ENCODE peak calls at places on chromosomes 5 and 9, in nine cellular contexts. One of them, this sample, is unnamed.

GRCh38 chr9:115400801-115401200 is 282.8 kb upstream of the TNC start:
- DNase-seq in K562: no peak
- DNase-seq in IMR-90: peak; percentile 74
- DNase-seq in adrenal gland: no peak
- DNase-seq in A549: no peak
- DNase-seq in lower leg skin: no peak
- DNase-seq in heart left ventricle: no peak
- DNase-seq in ovary: no peak
- DNase-seq in spleen: no peak
- DNase-seq in this sample: no peak

GRCh38 chr5:124377386-124377785 is 369.1 kb downstream of the ZNF608 start:
- DNase-seq in K562: no peak
- DNase-seq in IMR-90: no peak
- DNase-seq in adrenal gland: no peak
- DNase-seq in A549: no peak
- DNase-seq in lower leg skin: no peak
- DNase-seq in heart left ventricle: no peak
- DNase-seq in ovary: no peak
- DNase-seq in spleen: no peak
- DNase-seq in this sample: no peak

GRCh38 chr9:35842020-35842745 is 13.2 kb downstream of the TMEM8B start:
- DNase-seq in K562: no peak
- DNase-seq in IMR-90: no peak
- DNase-seq in adrenal gland: no peak
- DNase-seq in A549: no peak
- DNase-seq in lower leg skin: peak; percentile 54
- DNase-seq in heart left ventricle: no peak
- DNase-seq in ovary: no peak
- DNase-seq in spleen: peak; percentile 69
- DNase-seq in this sample: no peak

GRCh38 chr5:83306572-83307241 is 164.8 kb upstream of the VCAN start:
- DNase-seq in K562: no peak
- DNase-seq in IMR-90: peak; percentile 89
- DNase-seq in adrenal gland: peak; percentile 50
- DNase-seq in A549: no peak
- DNase-seq in lower leg skin: peak; percentile 51
- DNase-seq in heart left ventricle: peak; percentile 43
- DNase-seq in ovary: no peak
- DNase-seq in spleen: peak; percentile 76
- DNase-seq in this sample: no peak

GRCh38 chr5:138945421-138946240 is 70.5 kb upstream of the LRRTM2 start:
- DNase-seq in K562: no peak
- DNase-seq in IMR-90: no peak
- DNase-seq in adrenal gland: peak; percentile 22
- DNase-seq in A549: no peak
- DNase-seq in lower leg skin: no peak
- DNase-seq in heart left ventricle: no peak
- DNase-seq in ovary: no peak
- DNase-seq in spleen: peak; percentile 73
- DNase-seq in this sample: no peak

GRCh38 chr5:24547127-24547526 is 97.7 kb downstream of the CDH10 start:
- DNase-seq in K562: no peak
- DNase-seq in IMR-90: no peak
- DNase-seq in adrenal gland: no peak
- DNase-seq in A549: no peak
- DNase-seq in lower leg skin: no peak
- DNase-seq in heart left ventricle: no peak
- DNase-seq in ovary: no peak
- DNase-seq in spleen: no peak
- DNase-seq in this sample: no peak

GRCh38 chr5:150497274-150497988 is 10.5 kb upstream of the NDST1 start:
- DNase-seq in K562: no peak
- DNase-seq in IMR-90: peak; percentile 96
- DNase-seq in adrenal gland: peak; percentile 93
- DNase-seq in A549: peak; percentile 88
- DNase-seq in lower leg skin: peak; percentile 71
- DNase-seq in heart left ventricle: peak; percentile 51
- DNase-seq in ovary: peak; percentile 78
- DNase-seq in spleen: no peak
- DNase-seq in this sample: no peak

GRCh38 chr5:32202394-32202793 is 28.3 kb upstream of the GOLPH3 start:
- DNase-seq in K562: no peak
- DNase-seq in IMR-90: peak; percentile 88
- DNase-seq in adrenal gland: no peak
- DNase-seq in A549: no peak
- DNase-seq in lower leg skin: no peak
- DNase-seq in heart left ventricle: no peak
- DNase-seq in ovary: no peak
- DNase-seq in spleen: no peak
- DNase-seq in this sample: no peak

GRCh38 chr9:122356627-122357026 is 14.2 kb upstream of the PTGS1 start:
- DNase-seq in K562: no peak
- DNase-seq in IMR-90: no peak
- DNase-seq in adrenal gland: no peak
- DNase-seq in A549: no peak
- DNase-seq in lower leg skin: no peak
- DNase-seq in heart left ventricle: no peak
- DNase-seq in ovary: no peak
- DNase-seq in spleen: peak; percentile 25
- DNase-seq in this sample: no peak

GRCh38 chr9:108756746-108757490 is 98.9 kb downstream of the ACTL7B start:
- DNase-seq in K562: no peak
- DNase-seq in IMR-90: no peak
- DNase-seq in adrenal gland: no peak
- DNase-seq in A549: no peak
- DNase-seq in lower leg skin: no peak
- DNase-seq in heart left ventricle: no peak
- DNase-seq in ovary: no peak
- DNase-seq in spleen: no peak
- DNase-seq in this sample: no peak
- TF ChIP-seq CTCF in K562: peak; percentile 31
- TF ChIP-seq CTCF in IMR-90: no peak
- TF ChIP-seq CTCF in adrenal gland: no peak
- TF ChIP-seq CTCF in A549: peak; percentile 33
- TF ChIP-seq CTCF in lower leg skin: no peak
- TF ChIP-seq CTCF in heart left ventricle: no peak
- TF ChIP-seq CTCF in ovary: no peak
- TF ChIP-seq CTCF in spleen: no peak
- TF ChIP-seq CTCF in this sample: no peak

GRCh38 chr9:136670571-136671253 is 8.0 kb downstream of the EGFL7 start:
- DNase-seq in K562: no peak
- DNase-seq in IMR-90: no peak
- DNase-seq in adrenal gland: no peak
- DNase-seq in A549: no peak
- DNase-seq in lower leg skin: no peak
- DNase-seq in heart left ventricle: no peak
- DNase-seq in ovary: no peak
- DNase-seq in spleen: no peak
- DNase-seq in this sample: no peak

GRCh38 chr9:136667940-136668760 is 5.4 kb downstream of the EGFL7 start:
- DNase-seq in K562: no peak
- DNase-seq in IMR-90: no peak
- DNase-seq in adrenal gland: no peak
- DNase-seq in A549: no peak
- DNase-seq in lower leg skin: no peak
- DNase-seq in heart left ventricle: no peak
- DNase-seq in ovary: no peak
- DNase-seq in spleen: no peak
- DNase-seq in this sample: no peak

GRCh38 chr9:136667217-136667939 is 4.7 kb downstream of the EGFL7 start:
- DNase-seq in K562: no peak
- DNase-seq in IMR-90: no peak
- DNase-seq in adrenal gland: no peak
- DNase-seq in A549: no peak
- DNase-seq in lower leg skin: no peak
- DNase-seq in heart left ventricle: no peak
- DNase-seq in ovary: no peak
- DNase-seq in spleen: no peak
- DNase-seq in this sample: no peak

GRCh38 chr9:136669791-136670464 is 7.2 kb downstream of the EGFL7 start:
- DNase-seq in K562: no peak
- DNase-seq in IMR-90: no peak
- DNase-seq in adrenal gland: no peak
- DNase-seq in A549: no peak
- DNase-seq in lower leg skin: no peak
- DNase-seq in heart left ventricle: no peak
- DNase-seq in ovary: no peak
- DNase-seq in spleen: no peak
- DNase-seq in this sample: no peak

DNA sequence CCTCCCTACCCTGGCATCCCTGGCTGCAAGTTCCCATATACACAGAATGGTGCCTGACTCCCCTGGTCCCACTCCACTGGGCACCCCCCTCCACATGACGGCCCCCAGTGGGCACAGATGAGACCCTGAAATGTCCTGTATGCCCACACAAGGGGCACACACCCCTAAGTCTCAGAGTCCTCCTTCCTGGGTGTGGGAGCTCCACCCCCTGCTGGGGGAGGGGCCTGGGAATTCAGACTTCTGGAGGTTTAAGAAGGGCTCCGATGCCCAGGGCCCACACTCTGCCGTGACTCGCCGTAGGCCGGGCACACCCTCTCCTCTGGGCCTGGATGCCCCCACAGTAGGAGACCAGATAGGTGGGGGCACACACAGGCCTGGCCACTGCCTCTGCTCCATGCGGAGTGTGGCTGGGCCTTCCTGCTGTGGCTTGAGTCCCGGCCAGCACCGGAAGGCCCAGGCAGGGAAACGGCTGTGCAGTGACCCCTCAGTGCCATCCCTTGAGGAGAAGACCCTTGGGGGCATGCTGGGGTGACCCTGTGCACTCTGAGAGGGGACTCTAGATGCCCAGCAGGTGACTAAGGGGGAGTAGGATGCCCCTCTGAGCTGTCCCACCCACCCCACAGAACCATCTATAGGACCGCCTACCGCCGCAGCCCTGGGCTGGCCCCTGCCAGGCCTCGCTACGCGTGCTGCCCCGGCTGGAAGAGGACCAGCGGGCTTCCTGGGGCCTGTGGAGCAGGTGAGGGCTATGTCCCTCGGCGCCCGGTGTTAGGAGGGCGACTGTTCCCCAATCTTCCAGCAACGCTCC is 6.5 kb downstream of the EGFL7 start:
- DNase-seq in K562: no peak
- DNase-seq in IMR-90: no peak
- DNase-seq in adrenal gland: no peak
- DNase-seq in A549: peak; percentile 61
- DNase-seq in lower leg skin: no peak
- DNase-seq in heart left ventricle: no peak
- DNase-seq in ovary: no peak
- DNase-seq in spleen: no peak
- DNase-seq in this sample: no peak
- TF ChIP-seq POLR2A in K562: peak; percentile 32
- TF ChIP-seq POLR2A in IMR-90: no peak
- TF ChIP-seq POLR2A in adrenal gland: peak; percentile 4
- TF ChIP-seq POLR2A in A549: no peak
- TF ChIP-seq POLR2A in lower leg skin: no peak
- TF ChIP-seq POLR2A in heart left ventricle: no peak
- TF ChIP-seq POLR2A in ovary: no peak
- TF ChIP-seq POLR2A in spleen: no peak
- TF ChIP-seq POLR2A in this sample: no peak

GRCh38 chr9:37034320-37034937 is 361 bp upstream of the PAX5 start:
- DNase-seq in K562: no peak
- DNase-seq in IMR-90: no peak
- DNase-seq in adrenal gland: no peak
- DNase-seq in A549: no peak
- DNase-seq in lower leg skin: no peak
- DNase-seq in heart left ventricle: no peak
- DNase-seq in ovary: no peak
- DNase-seq in spleen: peak; percentile 91
- DNase-seq in this sample: no peak
- TF ChIP-seq CTCF in K562: no peak
- TF ChIP-seq CTCF in IMR-90: no peak
- TF ChIP-seq CTCF in adrenal gland: no peak
- TF ChIP-seq CTCF in A549: peak; percentile 59
- TF ChIP-seq CTCF in lower leg skin: no peak
- TF ChIP-seq CTCF in heart left ventricle: no peak
- TF ChIP-seq CTCF in ovary: no peak
- TF ChIP-seq CTCF in spleen: peak; percentile 25
- TF ChIP-seq CTCF in this sample: no peak

DNA sequence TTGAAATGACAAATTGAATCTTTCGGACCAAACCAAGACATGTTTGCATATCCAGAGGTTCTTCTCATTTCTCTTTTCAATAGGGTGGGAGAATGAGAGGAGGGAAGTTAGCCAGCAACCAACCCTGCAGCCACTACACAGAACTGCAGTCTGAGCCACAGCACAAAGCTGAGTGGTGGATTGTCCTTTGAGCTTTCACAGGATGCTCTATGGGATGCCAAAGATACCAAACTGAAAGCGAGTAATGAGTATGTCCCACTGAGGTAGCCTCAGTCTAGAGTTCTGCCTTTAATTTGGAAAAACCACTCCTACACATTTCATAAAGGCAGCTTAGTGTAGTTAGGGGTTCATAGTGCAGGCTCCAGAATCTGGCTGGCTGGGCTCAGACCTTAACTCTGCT is 114.9 kb downstream of the MARCHF3 start:
- DNase-seq in K562: no peak
- DNase-seq in IMR-90: no peak
- DNase-seq in adrenal gland: no peak
- DNase-seq in A549: no peak
- DNase-seq in lower leg skin: no peak
- DNase-seq in heart left ventricle: no peak
- DNase-seq in ovary: no peak
- DNase-seq in spleen: no peak
- DNase-seq in this sample: no peak
- TF ChIP-seq POLR2A in K562: no peak
- TF ChIP-seq POLR2A in IMR-90: no peak
- TF ChIP-seq POLR2A in adrenal gland: no peak
- TF ChIP-seq POLR2A in A549: no peak
- TF ChIP-seq POLR2A in lower leg skin: no peak
- TF ChIP-seq POLR2A in heart left ventricle: no peak
- TF ChIP-seq POLR2A in ovary: no peak
- TF ChIP-seq POLR2A in spleen: no peak
- TF ChIP-seq POLR2A in this sample: no peak

DNA sequence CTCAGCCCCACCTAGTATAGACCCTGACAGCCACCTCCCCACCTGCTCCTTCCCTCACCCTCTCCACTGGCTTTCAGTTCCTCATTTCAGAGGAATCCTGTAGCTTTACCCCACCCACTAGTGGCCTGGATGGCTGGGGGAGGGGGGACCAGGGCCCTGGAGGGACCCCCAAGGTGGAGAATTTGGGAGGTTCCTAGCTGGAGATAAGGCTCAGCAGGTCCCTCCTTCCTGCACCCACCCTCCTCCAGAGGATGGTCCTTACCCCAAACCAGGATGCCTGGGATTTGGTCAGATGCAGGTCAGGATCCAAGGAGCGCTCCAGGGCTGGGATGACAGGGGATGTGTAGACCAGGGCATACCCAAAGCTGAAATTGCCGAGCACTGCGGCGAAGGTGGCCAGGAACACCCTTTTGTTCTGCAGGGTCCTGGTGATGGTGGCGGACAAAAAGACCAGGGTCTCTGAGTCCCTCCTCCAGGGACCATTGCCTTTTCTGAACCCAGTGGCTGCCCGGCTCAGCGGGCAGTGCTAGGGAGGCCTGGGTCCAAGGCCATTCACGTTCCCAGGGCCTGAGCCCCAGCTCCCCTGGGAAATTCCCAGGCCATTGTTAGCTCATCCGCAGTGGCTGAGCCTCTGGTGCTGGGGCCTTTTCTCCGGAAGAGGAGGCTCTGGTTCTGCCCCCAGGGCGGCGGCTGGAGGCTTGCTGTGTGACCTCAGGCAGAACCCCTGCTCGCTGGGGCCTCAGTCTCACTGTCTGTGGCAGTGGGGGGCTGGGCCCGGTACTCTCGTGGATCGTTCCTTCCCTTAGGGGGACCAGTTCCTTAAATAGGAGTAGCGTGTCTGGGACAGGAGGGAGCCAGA is 678 bp downstream of the SLC2A6 start:
- DNase-seq in K562: peak; percentile 28
- DNase-seq in IMR-90: peak; percentile 17
- DNase-seq in adrenal gland: no peak
- DNase-seq in A549: no peak
- DNase-seq in lower leg skin: no peak
- DNase-seq in heart left ventricle: peak; percentile 68
- DNase-seq in ovary: no peak
- DNase-seq in spleen: peak; percentile 89
- DNase-seq in this sample: no peak
- TF ChIP-seq CTCF in K562: no peak
- TF ChIP-seq CTCF in IMR-90: no peak
- TF ChIP-seq CTCF in adrenal gland: no peak
- TF ChIP-seq CTCF in A549: no peak
- TF ChIP-seq CTCF in lower leg skin: no peak
- TF ChIP-seq CTCF in heart left ventricle: no peak
- TF ChIP-seq CTCF in ovary: no peak
- TF ChIP-seq CTCF in spleen: no peak
- TF ChIP-seq CTCF in this sample: no peak